ENCODE peak calls at places on chromosomes 11 and 22, in eight cellular contexts. G is T-helper 2 cell; D is activated T-cell treated with anti-CD3 and anti-CD28 coated beads for 24 hours; X is epithelial cell of proximal tubule; I is CD8-positive, alpha-beta memory T cell; U is kidney glomerular epithelial cell; C is NCI-H510A treated with DMSO at 0.1 percent for 48 hours; A is AG04450. M is an unnamed sample.

GRCh38 chr11:74171630-74172465 is 759 bp downstream of the PPME1 start:
- DNase-seq in X (no peak), G (no peak), A (no peak), D (no peak), U (no peak), C (no peak), I (no peak), M (no peak)

GRCh38 chr11:21390430-21390829 is 721.0 kb downstream of the NELL1 start:
- DNase-seq in I (no peak), X (no peak), D (no peak), C (no peak), A (no peak), G (no peak), U (no peak), M (no peak)

GRCh38 chr11:60992842-60993409 is 21.4 kb downstream of the CD6 start:
- DNase-seq in A (no peak), U (no peak), I (no peak), G (no peak), D (no peak), X (no peak), C (no peak), M (no peak)

GRCh38 chr11:123696183-123696582 is 41.8 kb upstream of the SCN3B start:
- DNase-seq in D (no peak), C (no peak), U (no peak), I (no peak), G (no peak), A (no peak), X (no peak), M (no peak)

GRCh38 chr11:86670179-86670578 is 2.2 kb downstream of the ME3 start:
- DNase-seq in U (no peak), D (no peak), I (no peak), X (no peak), C (peak), G (no peak), A (no peak), M (no peak)

GRCh38 chr11:72014761-72015320 is 16.1 kb downstream of the IL18BP start:
- DNase-seq in A (no peak), I (no peak), X (no peak), U (no peak), D (no peak), G (no peak), C (no peak), M (no peak)

GRCh38 chr11:62707277-62707771 is at the start of the genes BSCL2 and GNG3:
- DNase-seq in A (no peak), X (no peak), U (no peak), G (no peak), D (no peak), I (no peak), C (no peak), M (no peak)

GRCh38 chr11:36065436-36065835 is 121.6 kb downstream of the LDLRAD3 start:
- DNase-seq in X (no peak), G (no peak), A (no peak), U (no peak), C (no peak), D (no peak), I (no peak), M (no peak)

GRCh38 chr11:116694815-116695590 is 77.8 kb downstream of the BUD13 start:
- DNase-seq in I (no peak), U (no peak), G (no peak), X (no peak), A (no peak), D (no peak), C (no peak), M (no peak)

GRCh38 chr11:2732261-2732939 is 32.6 kb upstream of the KCNQ1OT1 start:
- DNase-seq in C (no peak), U (no peak), X (no peak), A (no peak), D (no peak), G (no peak), I (no peak), M (no peak)

GRCh38 chr22:32634424-32634981 is 159.9 kb downstream of the FBXO7 start:
- DNase-seq in G (no peak), U (no peak), I (no peak), X (no peak), D (no peak), C (no peak), A (no peak), M (no peak)